ENCODE peak calls at places on chromosomes 4 and X, in four cellular contexts. B is NCI-H1436, I is choroid plexus epithelial cell, U is substantia nigra. T is an unnamed sample.

GRCh38 chrX:39470588-39471155 is 627.1 kb downstream of the BCOR start:
- DNase-seq in B (no peak), I (peak; percentile 18), U (peak; percentile 30), T (no peak)

GRCh38 chr4:31160146-31160545 is 440.0 kb downstream of the PCDH7 start:
- DNase-seq in B (no peak), I (peak; percentile 2), U (no peak), T (no peak)

GRCh38 chr4:139492429-139492828 is 38.5 kb downstream of the RAB33B start:
- DNase-seq in B (no peak), I (no peak), U (no peak), T (no peak)

GRCh38 chr4:164318350-164318749 is 435.6 kb upstream of the SMIM31 start:
- DNase-seq in B (no peak), I (no peak), U (no peak), T (no peak)

GRCh38 chr4:94519925-94520789 is 68.4 kb downstream of the PDLIM5 start:
- DNase-seq in B (no peak), I (no peak), U (no peak), T (no peak)

GRCh38 chr4:117821834-117822233 is 212.5 kb upstream of the NDST3 start:
- DNase-seq in B (no peak), I (no peak), U (no peak), T (no peak)

GRCh38 chrX:41238543-41238942 is 95.4 kb upstream of the DDX3X start:
- DNase-seq in B (no peak), I (peak; percentile 72), U (no peak), T (no peak)

GRCh38 chrX:102934624-102935023 is 2.4 kb upstream of the RAB40AL start:
- DNase-seq in B (peak; percentile 0), I (peak; percentile 40), U (no peak), T (no peak)

GRCh38 chr4:87540176-87541058 is 11.2 kb upstream of the SPARCL1 start:
- DNase-seq in B (no peak), I (no peak), U (peak; percentile 55), T (no peak)

GRCh38 chr4:7121174-7121573 is 53.3 kb upstream of the GRPEL1 start:
- DNase-seq in B (no peak), I (no peak), U (no peak), T (no peak)

GRCh38 chr4:8409271-8410065 is 31.1 kb downstream of the ACOX3 start:
- DNase-seq in B (no peak), I (no peak), U (no peak), T (peak; percentile 58)

GRCh38 chr4:183407128-183407585 is 37.3 kb upstream of the CDKN2AIP start:
- DNase-seq in B (peak; percentile 75), I (peak; percentile 69), U (peak; percentile 85), T (peak; percentile 81)

GRCh38 chr4:152678841-152679240 is 956 bp downstream of the TMEM154 start:
- DNase-seq in B (peak; percentile 18), I (no peak), U (no peak), T (no peak)

GRCh38 chrX:136211766-136212556 is 39.2 kb downstream of the MAP7D3 start:
- DNase-seq in B (no peak), I (no peak), U (no peak), T (no peak)

GRCh38 chrX:68822641-68823410 is 6.0 kb upstream of the EFNB1 start:
- DNase-seq in B (peak; percentile 33), I (peak; percentile 72), U (no peak), T (no peak)

GRCh38 chr4:155946486-155946885 is 7.2 kb downstream of the CTSO start:
- DNase-seq in B (no peak), I (peak; percentile 59), U (no peak), T (no peak)

GRCh38 chrX:136865270-136866168 is 15.0 kb downstream of the RBMX start:
- DNase-seq in B (no peak), I (no peak), U (no peak), T (no peak)

GRCh38 chrX:118726887-118727685 is at the start of gene IL13RA1:
- DNase-seq in B (peak; percentile 88), I (peak; percentile 90), U (no peak), T (no peak)